ENCODE peak calls at places on chromosome 12, in ten cellular contexts. S, B, T, G, A, F, N, H, R and O are unnamed samples.
A peak's percentile ranks its signal among the peaks of the same experiment; 100 is the strongest.

GRCh38 chr12:104785886-104786285 is 172.2 kb downstream of the SLC41A2 start:
- DNase-seq in S (no peak), B (no peak), N (no peak), R (no peak), G (no peak), T (no peak), F (no peak), H (no peak), A (no peak), O (no peak)

GRCh38 chr12:54413284-54414190 is 5.5 kb downstream of the ITGA5 start:
- DNase-seq in T (peak; percentile 54), B (peak; percentile 57), H (peak; percentile 51), A (peak; percentile 80), N (peak; percentile 48), G (peak; percentile 74), F (peak; percentile 50), R (no peak), S (no peak), O (peak; percentile 48)

GRCh38 chr12:76554411-76555225 is 5.0 kb downstream of the OSBPL8 start:
- DNase-seq in H (no peak), N (no peak), S (no peak), R (peak; percentile 10), T (no peak), F (no peak), B (no peak), A (no peak), G (no peak), O (peak; percentile 40)

GRCh38 chr12:53133722-53134121 is 30.4 kb downstream of the SOAT2 start:
- DNase-seq in G (no peak), F (no peak), B (no peak), H (no peak), R (no peak), N (no peak), T (no peak), S (no peak), A (no peak), O (no peak)

GRCh38 chr12:1176191-1176590 is 185.2 kb downstream of the ERC1 start:
- DNase-seq in H (no peak), S (no peak), G (no peak), T (no peak), R (no peak), A (no peak), F (no peak), B (no peak), N (no peak), O (no peak)

GRCh38 chr12:77485961-77486579 is 344.6 kb upstream of the NAV3 start:
- DNase-seq in H (no peak), A (no peak), R (no peak), F (no peak), S (no peak), B (no peak), G (no peak), T (no peak), N (no peak), O (peak; percentile 2)

GRCh38 chr12:106962291-106962690 is 6.6 kb downstream of the TMEM263 start:
- DNase-seq in B (no peak), F (no peak), T (no peak), S (no peak), H (no peak), N (no peak), G (no peak), A (no peak), R (no peak), O (no peak)

GRCh38 chr12:105706321-105706972 is 376.0 kb downstream of the C12orf75 start:
- DNase-seq in G (peak; percentile 78), H (peak; percentile 64), B (peak; percentile 19), A (peak; percentile 56), S (peak; percentile 52), R (no peak), F (no peak), T (no peak), N (peak; percentile 82), O (no peak)

GRCh38 chr12:124295431-124296058 is 652 bp downstream of the RFLNA start:
- DNase-seq in N (no peak), R (peak; percentile 73), S (no peak), H (peak; percentile 77), F (peak; percentile 43), B (no peak), G (peak; percentile 42), A (peak; percentile 56), T (peak; percentile 52), O (no peak)

GRCh38 chr12:96786808-96787207 is 120.2 kb upstream of the NEDD1 start:
- DNase-seq in B (no peak), A (no peak), N (no peak), G (no peak), R (no peak), S (no peak), H (no peak), T (no peak), F (no peak), O (no peak)

GRCh38 chr12:40942326-40942725 is 245.8 kb upstream of the PDZRN4 start:
- DNase-seq in R (no peak), H (no peak), F (no peak), G (no peak), A (no peak), T (no peak), N (no peak), B (no peak), S (no peak), O (peak; percentile 33)

GRCh38 chr12:52691076-52691764 is 11.0 kb upstream of the KRT1 start:
- DNase-seq in T (no peak), B (peak; percentile 21), G (no peak), A (no peak), N (no peak), F (peak; percentile 15), R (peak; percentile 70), S (no peak), H (peak; percentile 83), O (peak; percentile 47)

GRCh38 chr12:25347716-25348261 is 97.1 kb upstream of the KRAS start:
- DNase-seq in N (no peak), B (no peak), A (no peak), F (no peak), T (no peak), H (no peak), S (peak; percentile 64), G (no peak), R (no peak), O (peak; percentile 27)

DNA sequence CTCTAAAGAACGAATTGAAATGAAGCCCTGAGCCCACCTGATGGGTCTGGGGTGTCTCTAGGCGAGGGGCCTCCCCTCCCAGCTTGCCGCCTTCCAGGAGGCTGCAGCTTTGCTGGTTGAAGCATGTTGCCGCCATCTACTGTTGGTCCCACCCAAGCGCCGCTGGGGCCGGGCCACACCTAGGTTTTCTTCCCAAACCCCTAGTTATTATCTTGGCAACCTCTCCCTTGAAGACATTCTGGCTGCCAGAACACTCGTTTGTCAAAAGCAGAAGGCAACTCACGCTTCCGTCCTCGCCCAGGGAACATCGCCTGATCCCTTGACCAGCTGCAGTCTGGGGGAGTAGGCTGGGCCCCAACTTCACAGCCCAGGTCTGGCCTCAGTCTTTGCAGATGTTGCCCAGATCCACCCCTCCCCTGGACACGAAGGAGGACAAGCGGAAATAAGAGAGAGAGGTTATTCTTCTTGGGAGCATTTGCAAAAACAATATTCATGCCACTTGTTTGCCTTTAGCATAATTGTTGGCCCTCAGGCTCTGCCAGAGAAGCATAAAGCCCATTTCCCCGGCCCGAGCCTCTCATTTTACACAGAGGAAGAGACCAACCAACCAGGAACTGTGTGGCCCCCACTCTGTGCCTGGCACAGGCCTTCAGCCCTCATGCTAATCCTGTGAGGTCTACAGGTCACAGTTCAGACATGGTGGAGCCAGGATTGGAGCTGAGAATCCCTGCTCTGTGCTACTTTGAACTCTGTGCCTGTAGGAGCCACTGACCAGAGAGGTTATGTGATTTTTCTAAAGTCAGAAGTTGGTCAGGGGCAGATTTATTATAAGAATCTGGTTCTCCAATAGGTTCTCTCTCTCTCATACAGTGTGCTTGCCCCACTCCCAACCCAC is 6.7 kb downstream of the EMP1 start:
- DNase-seq in N (peak; percentile 69), T (no peak), F (no peak), R (peak; percentile 25), H (peak; percentile 93), A (peak; percentile 75), B (peak; percentile 58), G (peak; percentile 69), S (no peak), O (peak; percentile 71)
- H3K36me3 ChIP-seq in N (no peaks in the 10 kb centered on the region), T (no peaks in the 10 kb centered on the region), F (no peaks in the 10 kb centered on the region), R (no peaks in the 10 kb centered on the region), H (no peaks in the 10 kb centered on the region), A (no peaks in the 10 kb centered on the region), B (no peaks in the 10 kb centered on the region), G (no peaks in the 10 kb centered on the region), S (peaks cover 19% of the 10 kb centered on the region), O (no peaks in the 10 kb centered on the region)

GRCh38 chr12:34376133-34376799 is 354.0 kb downstream of the ALG10 start:
- DNase-seq in R (no peak), T (no peak), G (no peak), S (no peak), A (no peak), F (no peak), H (no peak), N (no peak), B (no peak), O (no peak)
- H3K9me3 ChIP-seq in R (no peaks in the 10 kb centered on the region), T (no peaks in the 10 kb centered on the region), G (peaks cover 2% of the 10 kb centered on the region), S (peaks cover 50% of the 10 kb centered on the region), A (no peaks in the 10 kb centered on the region), F (peaks cover 95% of the 10 kb centered on the region), H (peaks cover 28% of the 10 kb centered on the region), N (no peaks in the 10 kb centered on the region), B (peaks cover 46% of the 10 kb centered on the region), O (no peaks in the 10 kb centered on the region)

GRCh38 chr12:109580272-109580671 is 6.7 kb downstream of the MVK start:
- DNase-seq in G (no peak), S (no peak), T (no peak), B (no peak), N (no peak), F (no peak), R (no peak), A (no peak), H (no peak), O (no peak)
- H3K36me3 ChIP-seq in G (peaks cover 6% of the 10 kb centered on the region), S (peaks cover 35% of the 10 kb centered on the region), T (peaks cover 17% of the 10 kb centered on the region), B (no peaks in the 10 kb centered on the region), N (peaks cover 61% of the 10 kb centered on the region), F (no peaks in the 10 kb centered on the region), R (peaks cover 10% of the 10 kb centered on the region), A (no peaks in the 10 kb centered on the region), H (peaks cover 52% of the 10 kb centered on the region), O (peaks cover 61% of the 10 kb centered on the region)

GRCh38 chr12:64824130-64824499 is 332 bp upstream of the TBC1D30 start:
- DNase-seq in B (no peak), T (no peak), N (no peak), R (no peak), S (no peak), H (no peak), F (no peak), A (no peak), G (no peak), O (no peak)

GRCh38 chr12:64821116-64821630 is 3.3 kb upstream of the TBC1D30 start:
- DNase-seq in S (no peak), A (no peak), B (no peak), T (no peak), R (no peak), N (no peak), H (no peak), F (no peak), G (no peak), O (no peak)

GRCh38 chr12:64824500-64825142 is at the start of gene TBC1D30:
- DNase-seq in G (peak; percentile 45), A (peak; percentile 59), N (no peak), R (peak; percentile 80), B (peak; percentile 19), H (peak; percentile 81), S (no peak), T (no peak), F (no peak), O (peak; percentile 41)

GRCh38 chr12:64819816-64820402 is 4.5 kb upstream of the TBC1D30 start:
- DNase-seq in A (no peak), R (peak; percentile 24), S (no peak), N (no peak), G (no peak), B (no peak), T (no peak), H (no peak), F (no peak), O (peak; percentile 34)

GRCh38 chr12:64820593-64820992 is 3.9 kb upstream of the TBC1D30 start:
- DNase-seq in H (no peak), G (no peak), T (no peak), S (no peak), R (no peak), B (no peak), A (no peak), F (peak; percentile 34), N (no peak), O (no peak)
- H3K9me3 ChIP-seq in H (peaks cover 5% of the 10 kb centered on the region), G (peaks cover 2% of the 10 kb centered on the region), T (no peaks in the 10 kb centered on the region), S (peaks cover 3% of the 10 kb centered on the region), R (peaks cover 6% of the 10 kb centered on the region), B (peaks cover 11% of the 10 kb centered on the region), A (no peaks in the 10 kb centered on the region), F (peaks cover 3% of the 10 kb centered on the region), N (no peaks in the 10 kb centered on the region), O (no peaks in the 10 kb centered on the region)